ENCODE peak calls at places on chromosomes 16 and 17, in ten cellular contexts. J is pancreas, F is transverse colon, W is prostate gland, G is tibial artery, V is cardiac muscle cell, H is WERI-Rb-1, D is small intestine, Z is Peyer's patch, P is endodermal cell. E is an unnamed sample.

GRCh38 chr17:81427446-81428120 is 32.3 kb downstream of the BAHCC1 start:
- DNase-seq in J (peak; percentile 86), F (peak; percentile 67), W (peak; percentile 52), G (peak; percentile 84), V (no peak), H (no peak), D (peak; percentile 59), Z (no peak), P (no peak), E (peak; percentile 65)

GRCh38 chr17:10337136-10337535 is 35.7 kb downstream of the MYH13 start:
- DNase-seq in J (no peak), F (no peak), W (no peak), G (no peak), V (no peak), H (no peak), D (no peak), Z (no peak), P (no peak), E (no peak)

GRCh38 chr16:11413907-11414595 is 68.8 kb downstream of the RMI2 start:
- DNase-seq in J (no peak), F (no peak), W (no peak), G (no peak), V (no peak), H (no peak), D (no peak), Z (no peak), P (peak; percentile 29), E (no peak)

GRCh38 chr17:49862781-49863331 is 15.0 kb upstream of the TAC4 start:
- DNase-seq in J (no peak), F (no peak), W (no peak), G (no peak), V (peak; percentile 74), H (no peak), D (no peak), Z (no peak), P (no peak), E (no peak)

GRCh38 chr17:2263183-2263954 is 40.2 kb downstream of the SMG6 start:
- DNase-seq in J (no peak), F (no peak), W (no peak), G (no peak), V (no peak), H (no peak), D (no peak), Z (no peak), P (no peak), E (no peak)

GRCh38 chr16:69567031-69567680 is 1.4 kb downstream of the NFAT5 start:
- DNase-seq in J (no peak), F (no peak), W (peak; percentile 29), G (no peak), V (peak; percentile 66), H (no peak), D (peak; percentile 33), Z (no peak), P (peak; percentile 68), E (no peak)

GRCh38 chr17:66713533-66714042 is 121.3 kb upstream of the CACNG5 start:
- DNase-seq in J (no peak), F (no peak), W (no peak), G (no peak), V (peak; percentile 68), H (no peak), D (peak; percentile 17), Z (no peak), P (no peak), E (no peak)

GRCh38 chr16:2278272-2278608 is 10.3 kb upstream of the RNPS1 start:
- DNase-seq in J (no peak), F (no peak), W (no peak), G (no peak), V (no peak), H (peak; percentile 44), D (no peak), Z (no peak), P (peak; percentile 77), E (no peak)

GRCh38 chr17:63714550-63715277 is 14.8 kb upstream of the LIMD2 start:
- DNase-seq in J (no peak), F (no peak), W (no peak), G (no peak), V (peak; percentile 66), H (no peak), D (no peak), Z (no peak), P (no peak), E (no peak)

GRCh38 chr16:47499700-47500264 is 38.7 kb downstream of the PHKB start:
- DNase-seq in J (no peak), F (no peak), W (no peak), G (no peak), V (no peak), H (no peak), D (peak; percentile 6), Z (no peak), P (no peak), E (no peak)

GRCh38 chr16:83040174-83040573 is 413.4 kb downstream of the CDH13 start:
- DNase-seq in J (no peak), F (no peak), W (no peak), G (no peak), V (no peak), H (no peak), D (no peak), Z (no peak), P (no peak), E (no peak)

GRCh38 chr17:43129671-43130010 is 4.5 kb upstream of the BRCA1 start:
- DNase-seq in J (no peak), F (no peak), W (no peak), G (no peak), V (no peak), H (no peak), D (no peak), Z (no peak), P (peak; percentile 25), E (no peak)

GRCh38 chr17:40547079-40547784 is 18.0 kb downstream of the CCR7 start:
- DNase-seq in J (peak; percentile 41), F (peak; percentile 13), W (peak; percentile 90), G (peak; percentile 60), V (no peak), H (no peak), D (no peak), Z (peak; percentile 84), P (peak; percentile 48), E (no peak)

GRCh38 chr16:998615-999014 is 17.0 kb downstream of the SOX8 start:
- DNase-seq in J (no peak), F (no peak), W (no peak), G (no peak), V (no peak), H (no peak), D (no peak), Z (no peak), P (no peak), E (no peak)

GRCh38 chr16:997440-998051 is 16.0 kb downstream of the SOX8 start:
- DNase-seq in J (no peak), F (peak; percentile 26), W (peak; percentile 46), G (no peak), V (peak; percentile 38), H (no peak), D (peak; percentile 16), Z (no peak), P (peak; percentile 86), E (no peak)

GRCh38 chr16:996672-997071 is 15.1 kb downstream of the SOX8 start:
- DNase-seq in J (no peak), F (no peak), W (no peak), G (no peak), V (no peak), H (no peak), D (no peak), Z (no peak), P (no peak), E (no peak)

GRCh38 chr16:999677-1000076 is 18.1 kb downstream of the SOX8 start:
- DNase-seq in J (no peak), F (no peak), W (no peak), G (no peak), V (no peak), H (no peak), D (no peak), Z (no peak), P (no peak), E (no peak)

DNA sequence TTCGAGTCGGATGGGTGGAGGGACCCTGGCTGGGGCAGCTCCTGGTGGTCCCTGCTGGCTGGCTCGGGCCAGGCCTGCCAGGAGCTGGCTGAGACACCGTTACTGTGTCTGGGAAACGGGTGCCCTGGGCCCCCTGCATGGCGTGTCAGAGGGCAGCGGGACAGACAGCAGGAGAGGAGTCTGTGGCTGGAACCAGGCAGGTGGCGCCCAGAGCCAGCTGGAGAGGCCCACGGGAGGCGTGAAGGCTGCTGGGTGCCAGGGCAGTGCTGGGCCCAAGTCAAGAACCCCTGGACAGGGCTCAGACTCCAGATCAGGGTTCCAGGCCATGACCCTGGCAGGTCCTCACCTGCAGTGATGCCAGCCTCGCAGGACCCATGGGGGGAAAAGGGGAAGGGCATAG is 16.6 kb downstream of the SOX8 start:
- DNase-seq in J (no peak), F (no peak), W (no peak), G (no peak), V (no peak), H (no peak), D (no peak), Z (no peak), P (no peak), E (no peak)
- H3K27ac ChIP-seq in J (no peak overlapping the region), F (no peak overlapping the region), W (no peak overlapping the region), G (no peak overlapping the region), V (no peak overlapping the region), H (no peak overlapping the region), D (no peak overlapping the region), Z (no peak overlapping the region), P (no peak overlapping the region), E (no peak overlapping the region)

GRCh38 chr17:36823850-36824677 is 113.2 kb upstream of the LHX1 start:
- DNase-seq in J (no peak), F (no peak), W (no peak), G (no peak), V (no peak), H (no peak), D (no peak), Z (no peak), P (no peak), E (no peak)
- H3K27ac ChIP-seq in J (no peak overlapping the region), F (no peak overlapping the region), W (no peak overlapping the region), G (no peak overlapping the region), V (no peak overlapping the region), H (no peak overlapping the region), D (no peak overlapping the region), Z (no peak overlapping the region), P (no peak overlapping the region), E (no peak overlapping the region)

GRCh38 chr17:27968206-27968732 is 74.2 kb upstream of the NLK start:
- DNase-seq in J (peak; percentile 69), F (no peak), W (no peak), G (no peak), V (peak; percentile 83), H (peak; percentile 70), D (peak; percentile 79), Z (no peak), P (no peak), E (no peak)
- H3K27ac ChIP-seq in J (peak overlapping the region; percentile 35), F (no peak overlapping the region), W (no peak overlapping the region), G (no peak overlapping the region), V (peak overlapping the region; percentile 31), H (peak overlapping the region; percentile 45), D (peak overlapping the region; percentile 8), Z (no peak overlapping the region), P (no peak overlapping the region), E (no peak overlapping the region)

GRCh38 chr17:76709077-76709950 is 1.5 kb downstream of the MXRA7 start:
- DNase-seq in J (no peak), F (peak; percentile 72), W (peak; percentile 44), G (peak; percentile 98), V (peak; percentile 82), H (peak; percentile 70), D (no peak), Z (peak; percentile 35), P (peak; percentile 92), E (peak; percentile 70)
- H3K27ac ChIP-seq in J (peak overlapping the region; percentile 77), F (peak overlapping the region; percentile 89), W (peak overlapping the region; percentile 86), G (peak overlapping the region; percentile 96), V (peak overlapping the region; percentile 87), H (peak overlapping the region; percentile 78), D (peak overlapping the region; percentile 92), Z (peak overlapping the region; percentile 77), P (peak overlapping the region; percentile 41), E (peak overlapping the region; percentile 74)

GRCh38 chr17:9195961-9196668 is 174.8 kb downstream of the NTN1 start:
- DNase-seq in J (no peak), F (peak; percentile 57), W (peak; percentile 72), G (no peak), V (peak; percentile 44), H (peak; percentile 88), D (peak; percentile 87), Z (no peak), P (peak; percentile 93), E (peak; percentile 60)
- H3K27ac ChIP-seq in J (no peak overlapping the region), F (peak overlapping the region; percentile 38), W (no peak overlapping the region), G (no peak overlapping the region), V (no peak overlapping the region), H (peak overlapping the region; percentile 83), D (no peak overlapping the region), Z (no peak overlapping the region), P (peak overlapping the region; percentile 9), E (peak overlapping the region; percentile 52)

E was measured in colonic mucosa.